ENCODE peak calls at places on chromosomes 16 and 17, in six cellular contexts. R is transverse colon, T is tibial nerve, J is GM12878, G is A549, E is ovary. O is an unnamed sample.

GRCh38 chr17:53141280-53141679 is 681.4 kb upstream of the KIF2B start:
- DNase-seq in J (no peak), R (no peak), T (no peak), E (no peak), G (no peak), O (no peak)

GRCh38 chr17:50169121-50169764 is 3.4 kb downstream of the SGCA start:
- DNase-seq in G (peak), E (peak), J (peak), R (peak), T (no peak), O (no peak)

GRCh38 chr17:73907601-73907910 is 263.3 kb upstream of the SDK2 start:
- DNase-seq in R (no peak), E (no peak), J (no peak), G (no peak), T (no peak), O (no peak)

GRCh38 chr16:8632675-8633182 is 11.2 kb downstream of the METTL22 start:
- DNase-seq in R (peak), E (no peak), J (no peak), G (no peak), T (peak), O (no peak)

GRCh38 chr16:48112603-48113400 is 43.0 kb downstream of the ABCC12 start:
- DNase-seq in G (no peak), R (no peak), J (no peak), E (no peak), T (no peak), O (no peak)

GRCh38 chr17:36089888-36090836 is at the start of gene CCL3:
- DNase-seq in G (no peak), T (peak), J (peak), R (peak), E (no peak), O (no peak)

GRCh38 chr16:1426734-1427451 is 4.0 kb upstream of the PERCC1 start:
- DNase-seq in J (no peak), E (no peak), R (no peak), G (no peak), T (no peak), O (no peak)

GRCh38 chr16:89365044-89365467 is 125.3 kb downstream of the ANKRD11 start:
- DNase-seq in G (no peak), R (no peak), J (no peak), E (no peak), T (no peak), O (no peak)

GRCh38 chr16:81500833-81501521 is 56.4 kb downstream of the CMIP start:
- DNase-seq in T (no peak), R (no peak), E (no peak), G (no peak), J (no peak), O (no peak)

GRCh38 chr16:87017388-87018012 is 299.7 kb downstream of the C16orf95 start:
- DNase-seq in J (no peak), T (no peak), G (peak), R (no peak), E (no peak), O (no peak)

GRCh38 chr17:73393962-73394361 is 82.2 kb upstream of the CDC42EP4 start:
- DNase-seq in J (no peak), T (no peak), E (no peak), G (no peak), R (no peak), O (no peak)

GRCh38 chr16:18983565-18984424 is at the start of gene TMC7:
- DNase-seq in T (peak), J (no peak), R (peak), E (peak), G (peak), O (peak)

GRCh38 chr17:14156689-14157088 is 80.0 kb downstream of the CDRT15 start:
- DNase-seq in J (no peak), R (no peak), T (no peak), E (no peak), G (no peak), O (no peak)

GRCh38 chr17:50421308-50422031 is 4.5 kb upstream of the ACSF2 start:
- DNase-seq in R (no peak), E (no peak), G (no peak), J (no peak), T (no peak), O (no peak)

GRCh38 chr17:3594976-3595375 is 14.2 kb downstream of the TRPV1 start:
- DNase-seq in E (no peak), G (no peak), R (no peak), J (no peak), T (no peak), O (no peak)

GRCh38 chr17:78358538-78359215 is 1.2 kb downstream of the SOCS3 start:
- DNase-seq in E (no peak), J (no peak), G (no peak), T (no peak), R (peak), O (no peak)

GRCh38 chr17:29138184-29138955 is 41.8 kb downstream of the MYO18A start:
- DNase-seq in T (no peak), E (no peak), G (no peak), R (no peak), J (no peak), O (no peak)

GRCh38 chr16:57992084-57992483 is 8.4 kb downstream of the ZNF319 start:
- DNase-seq in R (no peak), E (no peak), G (no peak), J (no peak), T (no peak), O (no peak)

GRCh38 chr17:58569216-58569615 is 54.8 kb upstream of the MTMR4 start:
- DNase-seq in T (no peak), R (no peak), E (no peak), G (no peak), J (no peak), O (no peak)

GRCh38 chr16:75289189-75289588 is 37.8 kb upstream of the BCAR1 start:
- DNase-seq in G (no peak), E (no peak), T (no peak), R (no peak), J (no peak), O (no peak)

GRCh38 chr17:14750866-14751265 is 450.0 kb downstream of the HS3ST3B1 start:
- DNase-seq in R (no peak), E (no peak), G (no peak), J (no peak), T (no peak), O (no peak)

GRCh38 chr17:19299214-19299747 is 62.1 kb downstream of the EPN2 start:
- DNase-seq in E (no peak), J (no peak), R (no peak), T (no peak), G (no peak), O (no peak)

GRCh38 chr17:69227536-69227935 is 1.1 kb downstream of the ABCA10 start:
- DNase-seq in R (no peak), E (no peak), G (no peak), J (no peak), T (no peak), O (no peak)

GRCh38 chr17:60077226-60077625 is 1.5 kb downstream of the HEATR6 start:
- DNase-seq in R (no peak), T (no peak), G (no peak), E (no peak), J (no peak), O (no peak)

GRCh38 chr17:60079401-60079861 is 710 bp upstream of the HEATR6 start:
- DNase-seq in G (peak), E (no peak), J (no peak), T (no peak), R (no peak), O (no peak)

GRCh38 chr17:60076811-60077210 is 1.9 kb downstream of the HEATR6 start:
- DNase-seq in G (no peak), T (no peak), J (no peak), E (no peak), R (no peak), O (no peak)

GRCh38 chr17:60075981-60076380 is 2.7 kb downstream of the HEATR6 start:
- DNase-seq in T (no peak), E (no peak), J (no peak), G (no peak), R (no peak), O (no peak)

GRCh38 chr17:60077672-60078519 is 825 bp downstream of the HEATR6 start:
- DNase-seq in T (no peak), J (no peak), E (no peak), R (no peak), G (no peak), O (peak)
- TF ChIP-seq EP300 in T (no peak), J (no peak), E (no peak), R (no peak), G (no peak), O (no peak)

GRCh38 chr16:3019594-3020246 is 448 bp upstream of the TNFRSF12A start:
- DNase-seq in J (no peak), G (no peak), E (no peak), T (no peak), R (no peak), O (no peak)

GRCh38 chr16:3021449-3022207 is 1.5 kb downstream of the TNFRSF12A start:
- DNase-seq in T (peak), J (no peak), E (peak), G (peak), R (peak), O (no peak)

GRCh38 chr16:3022208-3022696 is 1.5 kb downstream of the HCFC1R1 start:
- DNase-seq in G (peak), J (no peak), R (peak), T (peak), E (peak), O (peak)

GRCh38 chr16:3020247-3020603 is at the start of gene TNFRSF12A:
- DNase-seq in E (peak), J (no peak), G (peak), T (peak), R (peak), O (peak)

GRCh38 chr16:3020604-3021448 is 658 bp downstream of the TNFRSF12A start:
- DNase-seq in T (peak), R (peak), G (peak), J (no peak), E (peak), O (peak)
- TF ChIP-seq EP300 in T (peak), R (no peak), G (peak), J (no peak), E (peak), O (peak)

GRCh38 chr16:13289515-13289914 is 388.1 kb downstream of the SHISA9 start:
- DNase-seq in G (no peak), T (no peak), E (no peak), J (peak), R (no peak), O (no peak)
- TF ChIP-seq EP300 in G (no peak), T (no peak), E (no peak), J (no peak), R (no peak), O (no peak)

DNA sequence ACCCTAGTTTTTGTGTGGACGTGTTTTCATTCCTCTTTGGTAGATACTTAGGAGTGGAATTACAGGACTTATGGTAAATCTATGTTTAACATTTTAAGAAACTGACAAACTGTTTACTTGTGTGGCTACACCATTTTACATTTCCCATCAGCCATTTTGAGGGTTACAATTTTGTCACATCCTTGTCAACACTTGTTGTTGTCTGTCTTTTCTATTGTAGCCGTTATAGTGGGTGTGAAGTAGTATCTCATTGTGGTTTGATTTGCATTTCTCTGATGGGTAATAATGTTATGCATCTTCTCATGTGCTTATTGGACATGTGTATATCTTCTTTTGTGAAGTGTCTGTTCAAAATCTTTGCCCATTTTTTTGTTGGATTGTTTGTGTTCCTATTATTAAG is 4.5 kb downstream of the FTO start:
- DNase-seq in R (no peak), T (no peak), G (no peak), E (no peak), J (no peak), O (no peak)
- TF ChIP-seq EP300 in R (no peak), T (no peak), G (no peak), E (no peak), J (no peak), O (no peak)